ENCODE peak calls at places on chromosomes 3 and 15, in five cellular contexts. S is left ventricle myocardium inferior; J is thyroid gland; V is naive thymus-derived CD4-positive, alpha-beta T cell; W is BJ. P is an unnamed sample. For H3K36me3 and H3K27me3, the result is how much of the 10 kb centered on the place peaks cover.

GRCh38 chr3:98961161-98962155 is 60.0 kb upstream of the DCBLD2 start:
- DNase-seq in S (no peak), J (no peak), V (no peak), W (no peak), P (no peak)

GRCh38 chr3:111252795-111253194 is 181.2 kb downstream of the NECTIN3 start:
- DNase-seq in S (no peak), J (peak), V (no peak), W (no peak), P (peak)

GRCh38 chr3:133856316-133856715 is 39.4 kb downstream of the RAB6B start:
- DNase-seq in S (no peak), J (no peak), V (no peak), W (no peak), P (no peak)

GRCh38 chr3:72666444-72666755 is 181.8 kb downstream of the SHQ1 start:
- DNase-seq in S (no peak), J (no peak), V (no peak), W (no peak), P (no peak)

GRCh38 chr3:59812188-59812587 is 762.4 kb upstream of the CFAP20DC start:
- DNase-seq in S (no peak), J (no peak), V (no peak), W (no peak), P (no peak)

GRCh38 chr3:197482001-197482400 is 73.8 kb downstream of the BDH1 start:
- DNase-seq in S (no peak), J (no peak), V (no peak), W (no peak), P (peak)

GRCh38 chr15:83285979-83286553 is 1.6 kb upstream of the BNC1 start:
- DNase-seq in S (no peak), J (no peak), V (no peak), W (peak), P (no peak)

GRCh38 chr15:91040851-91041250 is 18.5 kb upstream of the VPS33B start:
- DNase-seq in S (no peak), J (no peak), V (no peak), W (no peak), P (no peak)

GRCh38 chr3:31772155-31772761 is 208.8 kb downstream of the OSBPL10 start:
- DNase-seq in S (no peak), J (no peak), V (no peak), W (no peak), P (no peak)

GRCh38 chr15:63089260-63090043 is 32.2 kb upstream of the LACTB start:
- DNase-seq in S (peak), J (peak), V (no peak), W (peak), P (peak)

GRCh38 chr3:142947352-142947751 is 16.1 kb downstream of the PAQR9 start:
- DNase-seq in S (no peak), J (no peak), V (no peak), W (no peak), P (peak)

GRCh38 chr3:4852780-4853748 is 126.2 kb upstream of the BHLHE40 start:
- DNase-seq in S (no peak), J (no peak), V (no peak), W (no peak), P (no peak)

GRCh38 chr3:64502284-64502683 is 185.5 kb downstream of the ADAMTS9 start:
- DNase-seq in S (no peak), J (no peak), V (no peak), W (no peak), P (no peak)

GRCh38 chr15:90697180-90697579 is 20.0 kb upstream of the BLM start:
- DNase-seq in S (no peak), J (no peak), V (no peak), W (no peak), P (no peak)

GRCh38 chr3:159210336-159210735 is 408.5 kb downstream of the MFSD1 start:
- DNase-seq in S (no peak), J (no peak), V (no peak), W (no peak), P (no peak)

GRCh38 chr3:185693985-185694675 is 108.0 kb downstream of the SENP2 start:
- DNase-seq in S (no peak), J (no peak), V (no peak), W (no peak), P (no peak)

GRCh38 chr3:49362579-49362978 is 4.4 kb upstream of the GPX1 start:
- DNase-seq in S (no peak), J (no peak), V (no peak), W (no peak), P (no peak)
- H3K36me3 ChIP-seq in S (half or more), J (under half), V (half or more), W (under half), P (under half)

GRCh38 chr3:129971368-129972052 is 3.0 kb upstream of the TRH start:
- DNase-seq in S (no peak), J (no peak), V (no peak), W (no peak), P (peak)

GRCh38 chr3:129972301-129972700 is 2.2 kb upstream of the TRH start:
- DNase-seq in S (no peak), J (no peak), V (no peak), W (no peak), P (no peak)

GRCh38 chr3:129975332-129976090 is 991 bp downstream of the TRH start:
- DNase-seq in S (peak), J (peak), V (peak), W (no peak), P (peak)

GRCh38 chr3:129973853-129974252 is 667 bp upstream of the TRH start:
- DNase-seq in S (no peak), J (no peak), V (no peak), W (no peak), P (no peak)

GRCh38 chr3:129974451-129975331 is at the start of gene TRH:
- DNase-seq in S (no peak), J (no peak), V (no peak), W (no peak), P (peak)
- H3K4me3 ChIP-seq in S (peak), J (no peak), V (peak), W (no peak), P (peak)

DNA sequence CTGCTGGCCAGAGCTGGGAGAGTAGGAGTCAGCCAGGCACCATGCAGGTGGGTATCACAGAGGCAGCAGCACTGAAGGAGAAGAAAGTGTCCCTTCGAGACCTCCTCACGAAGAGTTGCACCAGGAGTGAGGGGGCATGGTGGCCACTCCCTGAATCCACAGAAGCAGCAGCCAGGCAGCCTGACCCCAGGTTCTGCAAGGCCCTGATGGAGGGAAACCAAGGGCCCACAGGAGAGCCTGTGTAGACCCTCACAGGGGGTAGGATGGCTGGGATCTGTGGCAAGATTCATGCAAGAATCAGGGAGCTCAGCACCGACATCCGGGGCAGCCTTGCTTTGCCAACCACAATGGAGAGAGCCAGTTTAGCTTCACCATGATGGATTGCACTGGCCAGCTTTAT is 33.7 kb upstream of the TBC1D21 start:
- DNase-seq in S (no peak), J (no peak), V (no peak), W (no peak), P (no peak)
- H3K27me3 ChIP-seq in S (under half), J (under half), V (under half), W (under half), P (under half)

DNA sequence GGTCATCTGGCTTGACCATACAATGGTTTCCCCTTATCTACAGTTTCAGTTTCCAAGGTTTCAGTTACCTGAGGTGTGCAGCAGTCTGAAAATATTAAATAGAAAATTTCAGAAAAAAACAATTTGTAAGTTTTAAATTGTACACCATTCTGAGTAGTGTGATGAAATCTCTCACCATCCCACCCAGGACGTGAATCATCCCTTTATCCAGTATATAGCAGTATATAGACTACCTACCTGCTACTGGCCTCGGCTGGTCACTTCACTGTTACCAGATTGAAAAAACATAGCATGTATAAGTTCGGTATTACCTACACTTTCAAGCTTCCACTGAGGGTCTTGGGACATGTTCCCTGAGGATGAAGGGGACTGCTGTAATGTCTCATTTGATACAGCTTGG is 12.0 kb downstream of the ARIH1 start:
- DNase-seq in S (no peak), J (no peak), V (no peak), W (no peak), P (no peak)
- H3K36me3 ChIP-seq in S (under half), J (under half), V (under half), W (under half), P (under half)

DNA sequence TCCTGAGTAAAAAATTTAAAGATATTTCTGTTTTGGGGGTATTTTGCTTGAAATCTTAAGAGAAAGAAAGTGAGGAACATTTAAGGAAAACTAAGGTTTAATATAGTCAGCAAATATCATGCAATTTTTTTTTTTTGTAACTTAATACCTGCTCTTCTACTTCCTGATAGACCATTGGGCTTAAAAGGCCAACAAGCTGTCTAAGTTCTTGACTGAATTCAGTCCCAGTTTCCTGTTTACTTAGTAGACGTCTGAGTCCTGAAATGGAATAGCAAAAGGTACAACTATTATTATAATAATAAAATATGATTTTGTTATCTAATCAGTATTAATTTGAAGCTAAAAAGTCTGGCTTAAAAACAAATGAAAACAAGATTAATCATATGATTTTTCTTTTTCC is 37.9 kb downstream of the IQCB1 start:
- DNase-seq in S (no peak), J (no peak), V (no peak), W (no peak), P (no peak)
- H3K4me3 ChIP-seq in S (no peak), J (no peak), V (no peak), W (no peak), P (no peak)

GRCh38 chr3:194562986-194563385 is 70.2 kb downstream of the TMEM44 start:
- DNase-seq in S (no peak), J (no peak), V (no peak), W (no peak), P (no peak)

GRCh38 chr3:194556086-194557056 is 69.6 kb upstream of the ATP13A3 start:
- DNase-seq in S (no peak), J (no peak), V (no peak), W (no peak), P (no peak)

GRCh38 chr3:194561306-194561974 is 71.8 kb downstream of the TMEM44 start:
- DNase-seq in S (no peak), J (no peak), V (no peak), W (peak), P (no peak)

GRCh38 chr3:194559530-194559929 is 72.7 kb upstream of the ATP13A3 start:
- DNase-seq in S (no peak), J (no peak), V (no peak), W (no peak), P (no peak)

DNA sequence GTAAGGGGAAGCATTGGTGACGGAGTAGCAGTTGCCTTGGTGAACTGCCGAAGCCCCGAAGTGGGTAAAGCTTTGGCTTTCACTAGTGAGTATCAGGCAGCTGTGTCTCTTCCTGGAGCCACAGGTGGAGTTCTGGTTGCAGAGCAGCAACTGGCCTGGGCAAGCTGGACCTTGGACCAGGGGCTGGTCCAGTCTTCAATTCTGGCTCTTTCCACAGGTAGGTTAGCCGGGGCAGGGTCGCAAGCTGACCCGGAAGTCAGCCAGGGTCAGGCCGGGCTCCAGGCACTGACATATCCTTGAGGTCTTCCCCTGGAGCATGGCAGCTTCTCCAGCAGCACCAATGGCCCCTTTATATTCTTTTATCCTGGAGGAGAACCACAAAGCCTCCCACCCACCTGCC is 73.2 kb downstream of the TMEM44 start:
- DNase-seq in S (no peak), J (no peak), V (no peak), W (no peak), P (no peak)
- H3K27me3 ChIP-seq in S (under half), J (under half), V (under half), W (under half), P (under half)

GRCh38 chr3:123150449-123150954 is 51.2 kb upstream of the SEC22A start:
- DNase-seq in S (no peak), J (no peak), V (no peak), W (no peak), P (peak)

GRCh38 chr3:123153124-123153523 is 48.6 kb upstream of the SEC22A start:
- DNase-seq in S (no peak), J (no peak), V (no peak), W (no peak), P (peak)

GRCh38 chr3:123149525-123149924 is 52.2 kb upstream of the SEC22A start:
- DNase-seq in S (no peak), J (no peak), V (no peak), W (no peak), P (no peak)

GRCh38 chr3:123152656-123153055 is 49.1 kb upstream of the SEC22A start:
- DNase-seq in S (no peak), J (no peak), V (no peak), W (no peak), P (peak)

DNA sequence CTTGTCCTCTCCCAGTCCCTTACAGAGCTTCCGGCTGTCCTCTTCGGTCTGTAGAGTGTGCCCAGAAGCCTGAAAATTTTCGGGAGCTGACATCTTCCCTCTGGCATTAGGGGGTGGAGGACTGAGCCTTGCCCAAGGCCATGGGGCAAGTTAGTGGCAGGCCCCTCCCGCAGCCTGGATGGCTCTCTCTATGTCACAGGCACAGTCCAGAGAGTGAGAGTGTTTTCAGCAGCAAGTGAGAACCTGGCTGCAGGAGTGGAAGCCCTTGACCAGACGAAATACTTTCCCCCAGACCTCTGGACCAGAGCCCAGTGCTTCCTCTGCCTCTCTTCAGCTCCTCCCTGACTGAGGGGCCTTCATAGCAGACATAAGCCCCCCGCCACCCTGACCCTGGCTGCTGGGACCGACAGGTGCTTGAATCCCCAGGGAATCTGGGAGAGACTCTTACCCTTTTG is 50.5 kb upstream of the SEC22A start:
- DNase-seq in S (no peak), J (no peak), V (no peak), W (no peak), P (peak)
- H3K36me3 ChIP-seq in S (half or more), J (under half), V (under half), W (under half), P (under half)

GRCh38 chr3:182725372-182726251 is 67.7 kb upstream of the ATP11B start:
- DNase-seq in S (no peak), J (no peak), V (no peak), W (peak), P (peak)
- H3K4me3 ChIP-seq in S (peak), J (no peak), V (no peak), W (peak), P (no peak)